ENCODE peak calls at places on chromosomes 12 and 14, in eight cellular contexts. A is A549, E is AG04450, X is fibroblast of pulmonary artery, Y is tibial artery, O is fibroblast of the aortic adventitia, C is H9, I is upper lobe of left lung. W is an unnamed sample.

GRCh38 chr14:51547260-51547659 is 104.5 kb upstream of the FRMD6 start:
- DNase-seq in A (peak; percentile 90), Y (peak; percentile 55), C (no peak), E (peak; percentile 99), O (peak; percentile 100), X (peak; percentile 99), I (no peak), W (no peak)

GRCh38 chr14:68653754-68654153 is 139.1 kb downstream of the ZFP36L1 start:
- DNase-seq in E (no peak), Y (no peak), X (no peak), O (no peak), C (peak; percentile 11), A (no peak), I (no peak), W (no peak)

GRCh38 chr14:71403673-71404072 is 496.4 kb downstream of the PCNX1 start:
- DNase-seq in I (no peak), C (no peak), A (peak; percentile 20), O (peak; percentile 46), Y (no peak), E (no peak), X (peak; percentile 54), W (no peak)

GRCh38 chr12:122003646-122004611 is 17.8 kb upstream of the BCL7A start:
- DNase-seq in X (peak; percentile 13), A (no peak), O (peak; percentile 88), E (no peak), C (no peak), I (peak; percentile 67), Y (no peak), W (no peak)

GRCh38 chr12:69274861-69275260 is 35.5 kb downstream of the CPSF6 start:
- DNase-seq in I (no peak), E (no peak), X (peak; percentile 33), A (no peak), Y (no peak), C (no peak), O (peak; percentile 44), W (no peak)

GRCh38 chr12:50215033-50215432 is 47.9 kb upstream of the CERS5 start:
- DNase-seq in Y (no peak), X (peak; percentile 61), C (no peak), E (no peak), O (peak; percentile 64), A (no peak), I (no peak), W (no peak)

GRCh38 chr12:27523305-27523641 is 733 bp upstream of the PPFIBP1 start:
- DNase-seq in I (no peak), O (no peak), C (no peak), X (no peak), A (no peak), Y (no peak), E (no peak), W (no peak)

GRCh38 chr14:104304451-104305351 is 166.3 kb downstream of the KIF26A start:
- DNase-seq in E (no peak), C (no peak), O (no peak), I (no peak), A (no peak), X (no peak), Y (no peak), W (no peak)

GRCh38 chr12:84995646-84996045 is 40.4 kb downstream of the TSPAN19 start:
- DNase-seq in E (no peak), X (no peak), Y (no peak), I (no peak), O (no peak), A (no peak), C (no peak), W (no peak)

GRCh38 chr12:2374092-2374740 is 321.4 kb downstream of the CACNA1C start:
- DNase-seq in I (no peak), C (no peak), E (no peak), A (no peak), Y (no peak), X (no peak), O (no peak), W (no peak)

GRCh38 chr12:68113644-68114043 is 45.9 kb downstream of the IFNG start:
- DNase-seq in Y (no peak), E (no peak), C (peak; percentile 72), O (no peak), I (no peak), X (no peak), A (peak; percentile 17), W (no peak)

GRCh38 chr14:60168841-60169240 is 3.6 kb upstream of the DHRS7 start:
- DNase-seq in X (no peak), I (no peak), E (no peak), A (no peak), Y (no peak), O (no peak), C (no peak), W (no peak)

GRCh38 chr14:81366259-81366658 is 33.9 kb downstream of the STON2 start:
- DNase-seq in Y (no peak), I (no peak), X (no peak), C (no peak), E (no peak), A (peak; percentile 4), O (no peak), W (no peak)

GRCh38 chr12:92890601-92891106 is 38.4 kb downstream of the EEA1 start:
- DNase-seq in I (no peak), Y (no peak), O (no peak), A (no peak), X (no peak), C (no peak), E (no peak), W (no peak)

GRCh38 chr12:7114008-7114407 is 5.0 kb upstream of the C1RL start:
- DNase-seq in C (no peak), O (no peak), E (no peak), I (no peak), Y (peak; percentile 18), A (no peak), X (no peak), W (no peak)

GRCh38 chr12:63826002-63826585 is 18.4 kb upstream of the SRGAP1 start:
- DNase-seq in Y (no peak), E (peak; percentile 59), I (no peak), X (peak; percentile 87), O (peak; percentile 86), C (no peak), A (peak; percentile 81), W (no peak)

GRCh38 chr12:111448831-111449790 is 43.4 kb downstream of the SH2B3 start:
- DNase-seq in O (no peak), C (no peak), I (no peak), E (no peak), A (no peak), X (no peak), Y (no peak), W (peak; percentile 1)

GRCh38 chr12:116320839-116321238 is 43.3 kb upstream of the MED13L start:
- DNase-seq in X (no peak), Y (no peak), I (no peak), E (no peak), C (no peak), A (no peak), O (peak; percentile 71), W (no peak)

GRCh38 chr14:70755655-70756054 is 53.7 kb downstream of the MAP3K9 start:
- DNase-seq in I (no peak), Y (no peak), O (no peak), A (no peak), X (no peak), E (no peak), C (no peak), W (no peak)

GRCh38 chr14:22097606-22098292 is 424.1 kb upstream of the OR4E1 start:
- DNase-seq in A (no peak), C (no peak), Y (no peak), E (no peak), X (no peak), I (no peak), O (no peak), W (no peak)

GRCh38 chr14:22097072-22097471 is 423.5 kb upstream of the OR4E1 start:
- DNase-seq in Y (no peak), C (no peak), O (no peak), I (no peak), X (no peak), E (no peak), A (no peak), W (no peak)

GRCh38 chr14:22098435-22098834 is 424.8 kb upstream of the OR4E1 start:
- DNase-seq in A (no peak), X (no peak), E (no peak), O (no peak), Y (no peak), I (no peak), C (no peak), W (no peak)

GRCh38 chr14:22096511-22096890 is 422.9 kb upstream of the OR4E1 start:
- DNase-seq in C (no peak), O (no peak), A (no peak), E (no peak), I (no peak), Y (no peak), X (no peak), W (no peak)

GRCh38 chr14:22099942-22100763 is 426.5 kb upstream of the OR4E1 start:
- DNase-seq in X (peak; percentile 53), C (peak; percentile 85), E (peak; percentile 8), O (peak; percentile 32), I (no peak), Y (peak; percentile 79), A (peak; percentile 81), W (no peak)
- TF ChIP-seq CTCF in X (peak; percentile 48), C (peak; percentile 83), E (peak; percentile 49), O (peak; percentile 35), I (peak; percentile 34), Y (no peak), A (peak; percentile 55), W (no peak)

GRCh38 chr14:75283162-75283883 is 4.7 kb downstream of the FOS start:
- DNase-seq in E (no peak), X (peak; percentile 89), I (no peak), C (no peak), O (peak; percentile 74), Y (no peak), A (peak; percentile 89), W (no peak)
- TF ChIP-seq CTCF in E (peak; percentile 12), X (peak; percentile 37), I (no peak), C (no peak), O (peak; percentile 20), Y (no peak), A (no peak), W (no peak)

GRCh38 chr12:126424696-126425095 is 1359.5 kb downstream of the AACS start:
- DNase-seq in X (peak; percentile 9), A (no peak), E (no peak), C (no peak), O (peak; percentile 8), Y (no peak), I (no peak), W (no peak)
- TF ChIP-seq CTCF in X (no peak), A (no peak), E (no peak), C (no peak), O (no peak), Y (no peak), I (no peak), W (no peak)

GRCh38 chr14:64504310-64504896 is at the start of gene ZBTB1:
- DNase-seq in I (peak; percentile 97), C (peak; percentile 83), X (peak; percentile 88), A (peak; percentile 90), Y (peak; percentile 85), O (peak; percentile 80), E (peak; percentile 45), W (peak; percentile 62)

GRCh38 chr14:64501326-64502171 is 2.1 kb downstream of the ZBTB25 start:
- DNase-seq in I (no peak), Y (peak; percentile 77), C (no peak), E (no peak), O (peak; percentile 88), A (peak; percentile 53), X (peak; percentile 86), W (no peak)

GRCh38 chr14:64503434-64504309 is at the start of gene ZBTB25:
- DNase-seq in E (peak; percentile 78), C (peak; percentile 94), A (peak; percentile 94), O (peak; percentile 90), Y (peak; percentile 88), I (peak; percentile 98), X (peak; percentile 92), W (peak; percentile 90)

GRCh38 chr14:64503184-64503433 is 529 bp downstream of the ZBTB25 start:
- DNase-seq in E (no peak), I (no peak), O (peak; percentile 19), C (no peak), X (no peak), A (no peak), Y (no peak), W (peak; percentile 25)

GRCh38 chr14:64502476-64503183 is 1.0 kb downstream of the ZBTB25 start:
- DNase-seq in I (no peak), Y (no peak), C (no peak), A (peak; percentile 23), E (no peak), O (peak; percentile 18), X (peak; percentile 23), W (no peak)
- TF ChIP-seq CTCF in I (no peak), Y (no peak), C (no peak), A (no peak), E (no peak), O (no peak), X (no peak), W (no peak)